ENCODE peak calls at places on chromosomes 6 and 20, in nine cellular contexts. H is hepatocyte, K is breast epithelium, I is tibial nerve, U is OCI-LY7, R is IMR-90, O is endothelial cell of umbilical vein, F is Peyer's patch, G is fibroblast of lung. L is an unnamed sample. For H3K4me1, the result is how much of the 10 kb centered on the place peaks cover.

GRCh38 chr6:19979059-19979458 is 141.9 kb downstream of the ID4 start:
- DNase-seq in R (no peak), G (no peak), O (no peak), I (no peak), U (no peak), K (no peak), F (no peak), H (no peak), L (no peak)

GRCh38 chr20:22581437-22582385 is 2.7 kb downstream of the FOXA2 start:
- DNase-seq in O (no peak), R (no peak), K (no peak), G (no peak), F (no peak), H (no peak), U (no peak), I (no peak), L (no peak)

GRCh38 chr6:142845624-142846458 is 99.1 kb downstream of the HIVEP2 start:
- DNase-seq in R (peak), U (peak), H (peak), O (peak), G (peak), K (peak), F (peak), I (peak), L (peak)

GRCh38 chr20:61055642-61056041 is 196.4 kb upstream of the CDH4 start:
- DNase-seq in I (peak), H (no peak), R (no peak), U (no peak), K (no peak), F (no peak), G (no peak), O (no peak), L (no peak)

GRCh38 chr20:41078329-41078728 is 49.7 kb downstream of the TOP1 start:
- DNase-seq in G (peak), O (peak), F (no peak), H (peak), I (no peak), U (peak), R (peak), K (no peak), L (peak)

GRCh38 chr6:88499845-88500699 is 333.9 kb upstream of the CNR1 start:
- DNase-seq in K (no peak), F (peak), H (no peak), O (no peak), I (no peak), R (no peak), G (no peak), U (peak), L (no peak)

GRCh38 chr6:140105857-140106256 is 731.4 kb upstream of the CITED2 start:
- DNase-seq in U (no peak), O (no peak), K (no peak), H (peak), G (peak), F (no peak), I (no peak), R (no peak), L (peak)

GRCh38 chr20:53827996-53828672 is 234.5 kb upstream of the ZNF217 start:
- DNase-seq in G (peak), K (no peak), O (peak), I (no peak), R (peak), F (no peak), H (peak), U (no peak), L (no peak)

DNA sequence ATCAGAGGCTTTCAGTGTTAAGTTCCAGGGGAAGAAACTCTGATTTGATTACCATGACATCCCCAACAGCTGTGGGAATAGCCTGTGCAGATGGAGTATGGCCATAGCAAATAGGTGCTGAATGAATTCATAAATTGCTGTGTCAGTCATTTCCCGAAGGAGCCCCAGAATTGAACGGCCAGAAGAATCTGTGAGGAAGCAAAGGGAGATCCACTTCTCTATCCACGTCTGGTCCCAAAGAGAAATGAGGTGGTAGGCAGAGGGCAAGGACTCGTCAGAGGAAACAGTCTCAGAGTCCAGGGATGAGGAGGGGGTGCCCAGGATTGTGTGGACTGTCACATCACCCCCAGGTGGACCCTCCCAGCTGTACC is 3.1 kb upstream of the TAF8 start:
- DNase-seq in G (no peak), F (no peak), K (no peak), I (no peak), U (no peak), O (no peak), H (no peak), R (no peak), L (no peak)
- H3K4me1 ChIP-seq in G (under half), F (under half), K (under half), I (under half), U (half or more), O (under half), H (half or more), R (under half), L (under half)

GRCh38 chr20:25257756-25258462 is 10.0 kb downstream of the PYGB start:
- DNase-seq in F (no peak), R (no peak), H (no peak), G (no peak), U (no peak), O (no peak), K (peak), I (no peak), L (no peak)
- H3K27ac ChIP-seq in F (no peak), R (no peak), H (no peak), G (no peak), U (no peak), O (no peak), K (no peak), I (no peak), L (no peak)

GRCh38 chr6:90574610-90575009 is 12.3 kb downstream of the MAP3K7 start:
- DNase-seq in H (peak), U (peak), F (no peak), R (peak), I (no peak), G (peak), K (no peak), O (peak), L (no peak)
- TF ChIP-seq CTCF in H (no peak), U (peak), F (no peak), R (peak), I (no peak), G (no peak), K (no peak), O (no peak), L (peak)

DNA sequence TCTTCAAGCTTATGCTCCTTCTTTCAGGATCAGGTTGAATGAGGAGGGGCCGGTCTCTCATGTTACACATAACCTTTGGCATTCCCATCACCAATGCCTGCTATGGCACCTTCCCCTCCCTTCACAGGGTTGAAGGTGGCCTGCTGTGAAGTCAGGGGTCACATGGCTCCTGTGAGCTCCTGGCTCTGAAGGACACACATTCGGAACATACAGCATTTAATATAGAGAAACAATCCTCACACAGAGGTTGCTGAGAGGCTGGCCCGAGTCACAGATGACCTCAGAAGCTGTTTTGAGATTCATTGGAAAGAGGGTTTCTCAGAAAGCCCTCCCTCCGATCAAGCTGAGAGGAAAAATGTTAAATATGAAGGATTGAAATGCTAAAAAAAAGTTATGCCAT is 82.1 kb downstream of the PSMG4 start:
- DNase-seq in I (no peak), O (no peak), F (no peak), R (peak), H (no peak), K (no peak), U (no peak), G (peak), L (peak)
- H3K4me1 ChIP-seq in I (under half), O (under half), F (under half), R (under half), H (under half), K (under half), U (under half), G (under half), L (half or more)

GRCh38 chr6:94036024-94036423 is 616.7 kb upstream of the EPHA7 start:
- DNase-seq in I (no peak), O (no peak), H (no peak), R (no peak), K (no peak), G (no peak), U (no peak), F (no peak), L (no peak)
- H3K27ac ChIP-seq in I (no peak), O (no peak), H (no peak), R (no peak), K (no peak), G (no peak), U (no peak), F (no peak), L (no peak)

DNA sequence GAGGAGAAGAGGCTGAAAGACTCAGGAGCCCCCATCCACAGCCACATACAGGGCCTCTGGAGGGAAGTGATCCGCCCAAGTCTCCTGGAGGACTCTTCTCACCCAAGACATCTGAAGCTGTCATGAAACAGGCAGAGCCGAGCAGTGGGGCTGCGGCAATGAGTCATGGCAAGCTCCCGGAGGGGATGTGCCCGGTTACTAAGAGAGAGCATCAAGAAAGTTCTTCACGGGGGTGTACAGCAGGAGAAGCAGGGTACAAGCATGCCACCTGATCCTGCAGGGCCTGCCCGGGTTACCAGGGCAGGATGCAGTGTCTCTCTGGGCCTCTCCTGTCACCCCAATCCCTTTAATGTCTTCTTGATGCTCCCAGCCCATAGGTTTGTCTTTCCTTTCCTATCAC is 21.1 kb downstream of the TRIM26 start:
- DNase-seq in I (no peak), F (no peak), G (peak), O (no peak), U (no peak), H (no peak), R (no peak), K (no peak), L (no peak)
- TF ChIP-seq CTCF in I (no peak), F (no peak), G (no peak), O (no peak), U (no peak), H (no peak), R (no peak), K (no peak), L (no peak)

GRCh38 chr6:326896-327537 is 34.7 kb downstream of the DUSP22 start:
- DNase-seq in K (no peak), F (no peak), G (no peak), U (no peak), H (no peak), O (no peak), R (no peak), I (peak), L (no peak)
- H3K4me1 ChIP-seq in K (under half), F (under half), G (under half), U (half or more), H (under half), O (under half), R (under half), I (under half), L (under half)

GRCh38 chr20:10561302-10561701 is 112.5 kb downstream of the JAG1 start:
- DNase-seq in U (no peak), F (no peak), O (no peak), G (no peak), R (no peak), K (no peak), I (no peak), H (no peak), L (no peak)

GRCh38 chr20:10560681-10561080 is 113.1 kb downstream of the JAG1 start:
- DNase-seq in F (no peak), K (no peak), U (no peak), R (no peak), H (no peak), G (no peak), O (no peak), I (no peak), L (no peak)

GRCh38 chr20:10563935-10564492 is 109.8 kb downstream of the JAG1 start:
- DNase-seq in O (no peak), G (no peak), R (no peak), K (no peak), H (no peak), F (no peak), I (no peak), U (no peak), L (no peak)

GRCh38 chr20:10565191-10565921 is 108.4 kb downstream of the JAG1 start:
- DNase-seq in R (peak), K (no peak), O (peak), U (no peak), H (peak), I (no peak), F (no peak), G (peak), L (peak)

GRCh38 chr20:10562929-10563328 is 110.9 kb downstream of the JAG1 start:
- DNase-seq in U (no peak), R (no peak), F (no peak), O (no peak), H (no peak), G (peak), I (no peak), K (no peak), L (peak)
- H3K27ac ChIP-seq in U (no peak), R (no peak), F (no peak), O (no peak), H (no peak), G (no peak), I (no peak), K (no peak), L (no peak)

L was measured in cardiac muscle cell.